ENCODE peak calls at places on chromosomes 16 and 17, in ten cellular contexts. Q is stomach; S is esophagus squamous epithelium; F is CD8-positive, alpha-beta memory T cell; E is A673; Z is GM23248; Y is pancreas; I is endodermal cell; N is CD4-positive, alpha-beta memory T cell; P is left lung. B is an unnamed sample. For H3K36me3, the result is how much of the 10 kb centered on the place peaks cover.

GRCh38 chr16:75475420-75475847 is 10.9 kb upstream of the TMEM170A start:
- DNase-seq in Q (no peak), S (no peak), F (no peak), E (no peak), Z (no peak), Y (no peak), I (no peak), N (no peak), P (peak), B (no peak)

GRCh38 chr17:56681561-56682266 is 88.2 kb downstream of the NOG start:
- DNase-seq in Q (no peak), S (no peak), F (peak), E (no peak), Z (peak), Y (no peak), I (no peak), N (no peak), P (no peak), B (no peak)

GRCh38 chr16:1533443-1533951 is at the start of gene TMEM204:
- DNase-seq in Q (peak), S (no peak), F (no peak), E (no peak), Z (peak), Y (peak), I (no peak), N (peak), P (no peak), B (peak)

GRCh38 chr17:47831934-47832327 is 461 bp downstream of the LRRC46 start:
- DNase-seq in Q (no peak), S (no peak), F (no peak), E (no peak), Z (peak), Y (no peak), I (no peak), N (no peak), P (no peak), B (peak)

GRCh38 chr16:81595676-81596292 is 151.2 kb downstream of the CMIP start:
- DNase-seq in Q (no peak), S (no peak), F (no peak), E (no peak), Z (peak), Y (no peak), I (no peak), N (no peak), P (no peak), B (no peak)

GRCh38 chr16:11632455-11632921 is 35.8 kb upstream of the SNN start:
- DNase-seq in Q (no peak), S (no peak), F (no peak), E (no peak), Z (peak), Y (no peak), I (peak), N (no peak), P (no peak), B (peak)

GRCh38 chr16:53111078-53111776 is 56.4 kb downstream of the CHD9 start:
- DNase-seq in Q (no peak), S (no peak), F (no peak), E (no peak), Z (peak), Y (no peak), I (no peak), N (no peak), P (no peak), B (no peak)

GRCh38 chr17:77503916-77504651 is 363.3 kb downstream of the SEC14L1 start:
- DNase-seq in Q (no peak), S (no peak), F (no peak), E (no peak), Z (no peak), Y (no peak), I (peak), N (no peak), P (peak), B (no peak)

GRCh38 chr17:42773290-42774035 is at the start of gene VPS25:
- DNase-seq in Q (peak), S (no peak), F (peak), E (peak), Z (peak), Y (peak), I (peak), N (peak), P (peak), B (peak)

GRCh38 chr16:54402270-54402669 is 115.7 kb upstream of the IRX3 start:
- DNase-seq in Q (no peak), S (no peak), F (no peak), E (no peak), Z (peak), Y (no peak), I (peak), N (no peak), P (no peak), B (no peak)

GRCh38 chr17:64087252-64088005 is 42.5 kb downstream of the ERN1 start:
- DNase-seq in Q (no peak), S (no peak), F (no peak), E (no peak), Z (no peak), Y (no peak), I (no peak), N (no peak), P (no peak), B (no peak)

GRCh38 chr17:7235693-7236665 is 1.7 kb upstream of the DVL2 start:
- DNase-seq in Q (no peak), S (no peak), F (no peak), E (no peak), Z (peak), Y (peak), I (no peak), N (no peak), P (no peak), B (no peak)

DNA sequence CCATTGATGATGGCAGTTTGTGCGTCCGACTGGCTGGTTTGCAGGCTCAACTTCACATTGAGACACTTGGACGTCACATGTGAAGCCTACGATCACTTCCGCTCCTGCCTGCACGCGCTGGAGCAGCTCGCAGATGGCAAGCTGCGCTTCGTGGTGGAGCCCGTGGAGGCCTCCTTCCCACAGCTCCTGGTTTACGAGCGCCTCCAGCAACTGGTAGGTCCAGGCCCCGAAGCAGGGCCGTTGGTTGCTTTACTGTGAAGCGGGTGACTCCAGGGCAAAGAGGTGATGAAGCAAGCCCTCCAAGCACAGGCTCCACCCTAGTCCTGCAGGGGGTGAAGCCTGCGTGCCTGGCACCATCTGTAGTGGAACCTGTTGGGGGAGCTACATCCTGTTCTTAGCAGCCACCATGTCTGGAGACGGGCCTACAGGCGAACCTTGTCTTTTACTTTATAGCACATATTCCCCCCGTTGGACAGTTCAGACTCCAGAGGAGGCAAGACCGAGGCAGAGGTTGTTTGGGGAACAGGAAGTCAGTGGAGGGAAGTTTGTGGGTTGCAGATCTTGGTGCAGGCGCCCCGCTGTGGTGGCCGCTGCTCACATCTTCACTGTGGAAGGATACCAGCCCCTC is 23.1 kb downstream of the METTL22 start:
- DNase-seq in Q (peak), S (no peak), F (no peak), E (no peak), Z (no peak), Y (no peak), I (no peak), N (peak), P (peak), B (no peak)
- H3K36me3 ChIP-seq in Q (half or more), S (under half), F (under half), E (half or more), Z (under half), Y (under half), I (half or more), N (half or more), P (under half), B (half or more)

GRCh38 chr16:66434619-66435430 is 7.7 kb downstream of the BEAN1 start:
- DNase-seq in Q (no peak), S (no peak), F (no peak), E (no peak), Z (no peak), Y (no peak), I (peak), N (no peak), P (no peak), B (no peak)
- H3K36me3 ChIP-seq in Q (under half), S (under half), F (under half), E (under half), Z (under half), Y (under half), I (under half), N (under half), P (under half), B (under half)

GRCh38 chr16:62051942-62052341 is 15.7 kb upstream of the CDH8 start:
- DNase-seq in Q (no peak), S (no peak), F (no peak), E (no peak), Z (no peak), Y (no peak), I (no peak), N (no peak), P (no peak), B (no peak)

DNA sequence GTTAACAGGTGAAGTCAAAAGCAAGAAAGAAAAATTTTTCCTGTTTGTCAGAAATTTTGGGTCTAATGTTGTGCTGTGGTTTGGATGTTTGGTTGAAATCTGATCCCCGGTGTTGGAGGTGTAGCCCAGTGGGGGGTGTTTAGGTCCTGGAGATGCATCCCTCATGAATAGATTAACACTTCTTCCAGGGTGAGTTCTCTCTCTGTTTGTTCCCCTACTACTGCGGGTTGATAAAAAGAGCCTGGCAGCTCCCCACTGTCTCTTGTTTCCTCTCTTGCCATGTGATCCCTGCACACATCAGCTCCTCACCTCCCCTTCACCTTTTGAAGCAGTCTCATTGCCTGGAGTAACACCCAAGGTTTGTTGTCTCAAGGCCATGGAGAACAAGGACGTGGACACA is 14.6 kb upstream of the CDH8 start:
- DNase-seq in Q (no peak), S (no peak), F (no peak), E (no peak), Z (no peak), Y (no peak), I (peak), N (no peak), P (no peak), B (no peak)
- H3K36me3 ChIP-seq in Q (under half), S (under half), F (under half), E (under half), Z (under half), Y (under half), I (under half), N (under half), P (under half), B (under half)

DNA sequence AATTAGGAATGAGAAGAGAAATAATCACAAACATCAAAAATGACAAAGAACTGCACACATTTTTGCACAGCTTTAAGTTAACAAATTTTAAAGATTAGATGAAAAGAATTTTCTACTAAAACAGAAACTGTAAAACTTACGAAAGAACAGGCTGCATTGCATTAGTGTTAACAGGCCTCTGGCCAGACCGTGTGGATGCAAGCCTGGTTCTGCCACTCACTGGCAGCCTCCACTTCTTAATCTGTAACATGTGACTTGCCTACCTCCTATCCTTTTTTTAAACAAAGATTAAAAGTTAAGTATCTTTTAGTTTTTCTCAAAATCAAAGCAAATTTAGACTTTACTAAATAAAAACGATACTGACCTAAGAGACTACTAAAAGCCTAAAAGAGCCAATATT is 37.5 kb downstream of the CREBBP start:
- DNase-seq in Q (no peak), S (no peak), F (no peak), E (peak), Z (peak), Y (no peak), I (no peak), N (no peak), P (no peak), B (no peak)
- H3K36me3 ChIP-seq in Q (under half), S (under half), F (under half), E (under half), Z (under half), Y (under half), I (under half), N (under half), P (under half), B (under half)

GRCh38 chr16:15607700-15608396 is 35.1 kb downstream of the MARF1 start:
- DNase-seq in Q (no peak), S (no peak), F (no peak), E (no peak), Z (peak), Y (no peak), I (no peak), N (no peak), P (peak), B (no peak)
- H3K36me3 ChIP-seq in Q (half or more), S (under half), F (half or more), E (half or more), Z (under half), Y (under half), I (half or more), N (half or more), P (under half), B (half or more)

GRCh38 chr17:82246040-82246364 is 17.2 kb downstream of the SLC16A3 start:
- DNase-seq in Q (no peak), S (no peak), F (no peak), E (no peak), Z (no peak), Y (no peak), I (peak), N (no peak), P (peak), B (no peak)

GRCh38 chr17:82247856-82248671 is 19.2 kb downstream of the SLC16A3 start:
- DNase-seq in Q (no peak), S (no peak), F (no peak), E (peak), Z (no peak), Y (peak), I (no peak), N (no peak), P (peak), B (no peak)

GRCh38 chr17:82248815-82249638 is 20.2 kb downstream of the SLC16A3 start:
- DNase-seq in Q (no peak), S (no peak), F (no peak), E (no peak), Z (no peak), Y (peak), I (no peak), N (no peak), P (peak), B (no peak)

GRCh38 chr17:82246365-82247174 is 17.7 kb downstream of the SLC16A3 start:
- DNase-seq in Q (peak), S (no peak), F (no peak), E (peak), Z (peak), Y (peak), I (no peak), N (no peak), P (peak), B (peak)

GRCh38 chr17:82247175-82247823 is 18.5 kb downstream of the SLC16A3 start:
- DNase-seq in Q (no peak), S (no peak), F (no peak), E (no peak), Z (no peak), Y (peak), I (no peak), N (no peak), P (peak), B (no peak)
- H3K36me3 ChIP-seq in Q (half or more), S (half or more), F (half or more), E (half or more), Z (under half), Y (half or more), I (half or more), N (half or more), P (under half), B (half or more)

GRCh38 chr17:51004249-51004648 is 116.4 kb downstream of the SPAG9 start:
- DNase-seq in Q (no peak), S (no peak), F (no peak), E (no peak), Z (no peak), Y (no peak), I (no peak), N (no peak), P (no peak), B (no peak)
- H3K36me3 ChIP-seq in Q (under half), S (under half), F (under half), E (under half), Z (under half), Y (under half), I (half or more), N (under half), P (under half), B (under half)

GRCh38 chr17:73535746-73536145 is 108.5 kb downstream of the SDK2 start:
- DNase-seq in Q (no peak), S (no peak), F (no peak), E (no peak), Z (no peak), Y (no peak), I (no peak), N (no peak), P (no peak), B (no peak)

GRCh38 chr17:73533127-73533526 is 111.1 kb downstream of the SDK2 start:
- DNase-seq in Q (no peak), S (no peak), F (no peak), E (no peak), Z (no peak), Y (no peak), I (no peak), N (no peak), P (no peak), B (no peak)

GRCh38 chr17:73532441-73532901 is 111.8 kb downstream of the SDK2 start:
- DNase-seq in Q (no peak), S (no peak), F (no peak), E (no peak), Z (no peak), Y (no peak), I (peak), N (no peak), P (peak), B (no peak)

GRCh38 chr17:73533801-73534574 is 110.3 kb downstream of the SDK2 start:
- DNase-seq in Q (no peak), S (no peak), F (no peak), E (no peak), Z (no peak), Y (no peak), I (peak), N (no peak), P (no peak), B (no peak)

DNA sequence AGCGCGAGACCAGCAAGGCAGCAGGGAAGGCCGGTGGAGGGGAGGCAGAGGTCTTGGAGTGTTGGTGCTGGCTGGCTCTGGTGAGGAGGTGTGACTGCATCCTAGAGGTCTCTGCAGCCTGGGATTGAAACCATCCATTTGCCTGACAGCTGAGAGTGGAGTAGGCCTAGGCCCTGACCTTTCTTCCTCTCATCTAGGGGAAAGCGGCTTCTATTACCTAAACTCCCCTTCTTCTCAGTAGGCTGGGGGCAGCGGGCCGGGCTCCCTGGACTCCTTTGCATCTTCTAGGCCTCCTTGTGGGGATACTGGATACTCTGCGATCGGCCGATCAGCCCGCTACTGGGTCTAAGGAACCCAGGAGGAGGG is 109.7 kb downstream of the SDK2 start:
- DNase-seq in Q (no peak), S (no peak), F (no peak), E (no peak), Z (no peak), Y (no peak), I (no peak), N (no peak), P (no peak), B (no peak)
- H3K36me3 ChIP-seq in Q (under half), S (under half), F (under half), E (under half), Z (under half), Y (under half), I (under half), N (under half), P (under half), B (under half)